ENCODE peak calls at places on chromosomes 7 and 10, in four cellular contexts. U is tibial nerve; L is CD4-positive, CD25-positive, alpha-beta regulatory T cell; H is sigmoid colon. A is an unnamed sample. For H3K9me3, the result is how much of the 10 kb centered on the place peaks cover.

GRCh38 chr7:19030280-19030679 is 87.2 kb downstream of the TWIST1 start:
- DNase-seq in U (no peak), H (no peak), L (no peak), A (no peak)

GRCh38 chr7:2851499-2851898 is 7.4 kb upstream of the GNA12 start:
- DNase-seq in L (peak), U (no peak), H (no peak), A (no peak)

GRCh38 chr10:119335671-119336353 is 128.4 kb downstream of the GRK5 start:
- DNase-seq in L (no peak), U (no peak), H (no peak), A (no peak)

GRCh38 chr7:88289505-88290129 is 17.1 kb downstream of the STEAP4 start:
- DNase-seq in H (no peak), L (no peak), U (no peak), A (no peak)

GRCh38 chr10:127405221-127405620 is 143.9 kb upstream of the NPS start:
- DNase-seq in U (no peak), H (no peak), L (no peak), A (no peak)

GRCh38 chr7:5139998-5140397 is 50.0 kb upstream of the WIPI2 start:
- DNase-seq in L (peak), U (peak), H (no peak), A (peak)

GRCh38 chr10:18313146-18313542 is 172.9 kb downstream of the CACNB2 start:
- DNase-seq in H (no peak), L (no peak), U (no peak), A (no peak)

GRCh38 chr10:78476156-78476555 is 442.5 kb downstream of the RPS24 start:
- DNase-seq in L (no peak), H (no peak), U (no peak), A (no peak)

GRCh38 chr10:59873924-59874323 is 32.4 kb downstream of the CCDC6 start:
- DNase-seq in U (no peak), L (no peak), H (no peak), A (no peak)

DNA sequence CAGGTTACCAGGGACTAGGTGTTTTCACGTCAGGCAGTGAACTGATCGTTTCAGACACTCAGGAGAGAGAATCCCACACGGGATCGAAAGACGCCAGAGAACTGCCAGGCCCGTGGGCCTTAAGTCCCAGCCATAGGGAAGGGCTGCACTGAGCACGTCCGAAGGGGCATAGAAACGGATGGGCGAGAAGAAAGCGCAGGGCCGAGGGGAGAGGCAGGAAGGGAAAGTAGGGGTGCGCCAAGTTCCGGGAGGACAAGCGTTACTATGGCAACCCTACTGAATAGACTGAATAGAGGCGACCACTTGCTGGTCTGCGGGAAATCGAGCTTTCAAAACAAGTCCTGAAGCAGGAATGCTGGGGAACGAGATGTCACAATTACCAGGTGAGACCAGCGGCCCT is 421.3 kb upstream of the NUPR2 start:
- DNase-seq in L (no peak), H (no peak), U (no peak), A (no peak)
- H3K9me3 ChIP-seq in L (under half), H (under half), U (under half), A (under half)

GRCh38 chr7:157839226-157839625 is 502.4 kb downstream of the DNAJB6 start:
- DNase-seq in L (no peak), U (no peak), H (no peak), A (no peak)

GRCh38 chr7:157840913-157841756 is 504.3 kb downstream of the DNAJB6 start:
- DNase-seq in H (no peak), U (no peak), L (no peak), A (no peak)

GRCh38 chr7:157841757-157842390 is 505.1 kb downstream of the DNAJB6 start:
- DNase-seq in U (no peak), H (no peak), L (no peak), A (no peak)

GRCh38 chr7:157839672-157840167 is 502.9 kb downstream of the DNAJB6 start:
- DNase-seq in H (no peak), L (no peak), U (no peak), A (peak)

DNA sequence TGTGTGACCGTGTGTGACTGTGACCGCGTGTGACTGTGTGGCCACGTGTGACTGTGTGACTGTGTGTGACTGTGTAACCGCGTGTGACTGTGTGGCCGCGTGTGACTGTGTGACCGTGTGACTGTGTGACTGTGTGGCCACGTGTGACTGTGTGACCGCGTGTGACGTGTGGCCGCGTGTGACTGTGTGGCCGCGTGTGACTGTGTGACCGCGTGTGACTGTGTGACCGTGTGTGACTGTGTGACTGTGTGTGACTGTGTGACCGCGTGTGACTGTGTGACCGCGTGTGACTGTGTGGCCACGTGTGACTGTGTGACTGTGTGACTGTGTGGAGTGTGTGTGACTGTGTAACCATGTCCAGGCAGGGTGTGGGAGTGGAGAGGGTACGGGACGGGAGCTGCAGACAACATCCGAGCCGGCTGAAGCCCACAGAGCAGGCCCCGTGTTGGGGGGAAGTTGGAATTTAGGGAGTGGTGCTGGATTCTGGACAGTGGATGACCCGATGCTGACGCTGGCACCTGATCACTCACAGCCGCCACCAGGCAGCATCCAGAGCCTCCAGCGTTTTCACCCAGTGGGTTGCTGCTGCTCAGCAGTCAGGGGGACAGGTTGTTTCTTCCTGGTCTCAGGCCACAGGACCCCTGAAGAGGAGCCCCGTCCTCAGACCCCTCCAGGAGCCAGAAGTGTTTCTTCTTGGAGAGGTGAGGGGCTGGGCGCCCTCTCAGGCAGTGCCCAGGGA is 503.5 kb downstream of the DNAJB6 start:
- DNase-seq in U (no peak), L (no peak), H (no peak), A (no peak)
- H3K9me3 ChIP-seq in U (under half), L (under half), H (under half), A (under half)

GRCh38 chr7:120992272-120993010 is 3.9 kb downstream of the CPED1 start:
- DNase-seq in U (no peak), H (no peak), L (no peak), A (no peak)
- H3K9me3 ChIP-seq in U (under half), H (under half), L (under half), A (under half)

DNA sequence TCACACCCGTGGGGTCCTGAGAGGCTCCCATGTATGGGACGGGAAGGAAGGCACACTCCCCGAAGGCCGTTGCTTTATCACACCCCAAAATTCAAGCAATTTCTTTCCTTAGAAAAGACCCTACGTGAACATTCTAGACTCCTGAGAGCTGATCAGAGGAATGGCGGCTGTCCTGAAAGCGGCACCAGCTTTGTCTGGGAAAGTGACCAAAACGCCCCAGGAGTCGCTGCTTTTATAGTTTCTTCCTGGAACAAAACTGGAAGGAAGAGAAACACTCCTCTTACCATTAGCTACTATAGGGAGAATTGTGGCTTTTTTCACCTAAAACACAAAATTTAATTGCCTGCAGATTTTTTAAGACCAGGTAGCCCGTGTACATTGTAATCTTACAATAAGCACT is 261.8 kb upstream of the RNF32 start:
- DNase-seq in L (no peak), H (no peak), U (no peak), A (no peak)
- H3K9me3 ChIP-seq in L (under half), H (under half), U (under half), A (under half)

GRCh38 chr10:133616371-133617130 is 10.0 kb downstream of the FRG2B start:
- DNase-seq in U (no peak), H (no peak), L (no peak), A (no peak)

GRCh38 chr10:133618851-133619250 is 7.7 kb downstream of the FRG2B start:
- DNase-seq in L (no peak), H (no peak), U (no peak), A (no peak)

GRCh38 chr10:133613699-133614098 is 12.9 kb downstream of the FRG2B start:
- DNase-seq in U (no peak), H (no peak), L (no peak), A (no peak)

GRCh38 chr10:133617196-133617595 is 9.4 kb downstream of the FRG2B start:
- DNase-seq in U (no peak), L (no peak), H (no peak), A (no peak)

GRCh38 chr10:133614830-133615580 is 11.6 kb downstream of the FRG2B start:
- DNase-seq in U (no peak), L (no peak), H (no peak), A (no peak)
- H3K9me3 ChIP-seq in U (under half), L (under half), H (under half), A (under half)

DNA sequence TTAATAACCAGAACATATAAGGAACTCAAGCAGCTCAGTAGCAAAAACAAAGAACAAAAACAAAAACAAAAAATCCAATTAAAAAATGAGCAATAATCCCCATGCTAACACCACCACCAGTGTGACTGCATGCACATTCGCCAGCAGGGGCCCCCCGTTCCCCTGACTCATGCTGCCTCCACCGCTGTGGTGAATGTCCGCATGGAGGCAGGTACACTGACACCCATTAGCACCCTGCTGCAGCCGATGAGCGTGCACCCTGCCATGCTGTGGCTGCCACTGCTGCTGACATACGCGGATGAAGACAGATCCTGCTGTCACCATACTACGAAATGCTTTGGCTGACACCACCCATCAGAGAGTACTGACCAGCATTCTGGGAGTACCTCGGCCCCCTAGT is 321.6 kb upstream of the LRRTM3 start:
- DNase-seq in U (no peak), H (no peak), L (no peak), A (no peak)
- H3K9me3 ChIP-seq in U (under half), H (under half), L (under half), A (under half)

GRCh38 chr10:96890172-96890513 is 58.0 kb downstream of the LCOR start:
- DNase-seq in U (no peak), H (no peak), L (no peak), A (no peak)
- H3K9me3 ChIP-seq in U (under half), H (under half), L (under half), A (under half)

A was measured in psoas muscle.